ENCODE peak calls at places on chromosome 12, in four cellular contexts. C is uterus, G is heart left ventricle, M is stomach. T is an unnamed sample.
A peak's percentile ranks its signal among the peaks of the same experiment; 100 is the strongest.

GRCh38 chr12:43653917-43654316 is 101.9 kb upstream of the ADAMTS20 start:
- DNase-seq in C (no peak), G (no peak), M (no peak), T (no peak)

GRCh38 chr12:42326466-42327226 is 679 bp downstream of the PPHLN1 start:
- DNase-seq in C (no peak), G (no peak), M (no peak), T (peak; percentile 3)

GRCh38 chr12:89721291-89721987 is 12.8 kb upstream of the ATP2B1 start:
- DNase-seq in C (no peak), G (no peak), M (no peak), T (no peak)

GRCh38 chr12:92224685-92225331 is 79.2 kb upstream of the BTG1 start:
- DNase-seq in C (peak; percentile 58), G (no peak), M (no peak), T (no peak)

GRCh38 chr12:22334696-22335290 is at the start of gene ST8SIA1:
- DNase-seq in C (peak; percentile 52), G (peak; percentile 53), M (peak; percentile 33), T (peak; percentile 41)

GRCh38 chr12:4272014-4272975 is 1.3 kb upstream of the CCND2 start:
- DNase-seq in C (peak; percentile 74), G (peak; percentile 86), M (peak; percentile 63), T (peak; percentile 85)

GRCh38 chr12:40226652-40227051 is 1.9 kb downstream of the LRRK2 start:
- DNase-seq in C (peak; percentile 54), G (peak; percentile 43), M (no peak), T (peak; percentile 12)

GRCh38 chr12:69987453-69988102 is 162.6 kb downstream of the MYRFL start:
- DNase-seq in C (no peak), G (no peak), M (no peak), T (no peak)

GRCh38 chr12:62817556-62818271 is 117.2 kb downstream of the PPM1H start:
- DNase-seq in C (no peak), G (no peak), M (no peak), T (no peak)

GRCh38 chr12:2397356-2398045 is 344.7 kb downstream of the CACNA1C start:
- DNase-seq in C (no peak), G (no peak), M (no peak), T (no peak)

GRCh38 chr12:79983492-79983891 is 48.6 kb upstream of the PPP1R12A start:
- DNase-seq in C (no peak), G (no peak), M (no peak), T (no peak)

GRCh38 chr12:42968426-42968825 is 378.9 kb upstream of the PRICKLE1 start:
- DNase-seq in C (no peak), G (no peak), M (no peak), T (no peak)

GRCh38 chr12:54009171-54010052 is 627 bp downstream of the HOXC8 start:
- DNase-seq in C (no peak), G (no peak), M (no peak), T (no peak)

GRCh38 chr12:12072064-12072760 is 1.5 kb downstream of the BCL2L14 start:
- DNase-seq in C (no peak), G (no peak), M (peak; percentile 73), T (peak; percentile 49)

GRCh38 chr12:104928036-104928770 is 29.9 kb downstream of the SLC41A2 start:
- DNase-seq in C (no peak), G (no peak), M (no peak), T (no peak)

GRCh38 chr12:40158592-40159111 is 52.8 kb upstream of the SLC2A13 start:
- DNase-seq in C (no peak), G (no peak), M (no peak), T (peak; percentile 6)

GRCh38 chr12:78887008-78887407 is 22.4 kb downstream of the SYT1 start:
- DNase-seq in C (no peak), G (no peak), M (no peak), T (no peak)

GRCh38 chr12:106369624-106370346 is 12.2 kb downstream of the POLR3B start:
- DNase-seq in C (no peak), G (no peak), M (no peak), T (no peak)

DNA sequence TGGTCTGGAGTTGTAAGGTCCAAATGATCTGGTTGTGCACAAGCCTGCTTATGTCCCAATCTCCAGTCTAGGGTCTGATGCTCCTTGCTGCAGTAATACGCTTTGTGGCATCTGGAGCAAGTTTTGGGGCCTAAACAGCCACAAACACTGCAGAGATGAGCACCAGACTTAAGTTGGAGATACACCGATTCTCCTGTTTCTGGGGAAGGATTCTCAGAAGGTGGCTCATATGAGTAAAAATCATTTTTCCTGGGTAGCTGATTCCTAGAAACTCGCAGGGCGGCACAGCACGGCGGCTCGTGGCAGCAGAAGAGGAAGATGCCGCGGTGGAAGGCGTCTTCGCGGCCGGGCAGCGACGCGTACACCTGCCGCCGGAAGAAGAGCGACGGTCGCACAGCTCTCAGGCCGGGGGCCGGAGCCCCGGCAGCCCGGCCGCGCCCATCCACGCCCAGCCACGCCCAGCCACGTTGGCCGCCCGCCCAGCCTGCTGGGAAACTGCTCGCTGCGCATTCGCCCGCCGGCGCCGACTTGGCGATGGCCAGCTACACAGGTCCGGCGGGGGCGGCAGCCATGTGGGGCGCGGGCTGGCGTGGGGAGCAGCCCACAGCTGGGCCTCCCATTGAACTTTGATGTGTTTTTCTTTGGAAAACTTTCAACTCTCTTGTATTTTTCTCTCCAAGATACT is 129.0 kb downstream of the ASCL4 start:
- DNase-seq in C (peak; percentile 30), G (peak; percentile 33), M (peak; percentile 76), T (peak; percentile 81)
- TF ChIP-seq POLR2A in C (no peak), G (no peak), M (no peak), T (no peak)

DNA sequence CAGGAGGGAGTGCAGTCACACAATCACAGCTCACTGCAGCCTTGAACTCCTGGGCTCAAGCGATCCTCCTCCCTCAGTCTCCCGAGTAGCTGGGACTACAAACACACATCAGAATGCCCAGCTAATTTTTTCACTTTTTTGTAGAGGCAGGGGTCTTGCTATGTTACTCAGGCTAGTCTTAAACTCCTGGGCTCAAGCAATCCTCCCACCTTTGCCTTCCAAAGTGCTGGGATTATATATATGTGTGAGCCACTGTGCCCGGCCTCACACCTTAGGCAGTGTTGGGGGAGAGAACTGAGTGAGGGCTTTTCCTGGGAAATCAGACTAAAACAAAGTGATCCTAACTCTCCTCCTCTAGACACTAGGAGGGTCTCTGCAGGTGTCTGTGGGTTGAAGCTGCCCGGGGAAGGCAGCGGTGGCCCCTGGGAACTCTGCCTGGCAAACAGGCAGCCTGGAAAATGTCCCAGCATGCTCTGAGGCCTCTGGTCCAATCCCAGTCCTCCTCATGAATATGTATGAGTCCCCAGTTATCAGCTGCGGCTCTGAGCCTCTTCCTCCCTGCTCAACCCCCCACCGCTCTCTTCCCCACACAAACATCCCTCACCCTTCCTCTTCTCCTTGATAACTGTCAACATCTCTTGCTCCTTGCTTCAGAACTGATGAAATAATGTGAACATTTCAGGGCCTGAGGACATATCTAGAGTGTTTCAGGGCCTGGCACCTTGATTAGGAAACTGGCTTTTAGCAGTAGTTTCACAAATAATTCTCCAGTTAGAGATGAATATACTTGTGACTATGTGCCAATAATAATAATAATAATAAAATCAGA is 7.9 kb upstream of the NAA25 start:
- DNase-seq in C (no peak), G (peak; percentile 81), M (peak; percentile 69), T (peak; percentile 20)
- H3K4me1 ChIP-seq in C (no peaks in the 10 kb centered on the region), G (peaks cover 3% of the 10 kb centered on the region), M (no peaks in the 10 kb centered on the region), T (no peaks in the 10 kb centered on the region)

GRCh38 chr12:57087689-57088441 is 1.0 kb upstream of the NAB2 start:
- DNase-seq in C (peak; percentile 95), G (peak; percentile 90), M (peak; percentile 86), T (peak; percentile 96)
- TF ChIP-seq POLR2A in C (peak; percentile 47), G (no peak), M (no peak), T (peak; percentile 63)

GRCh38 chr12:108722463-108722862 is 8.9 kb downstream of the CORO1C start:
- DNase-seq in C (no peak), G (no peak), M (no peak), T (no peak)
- H3K4me1 ChIP-seq in C (peaks cover 6% of the 10 kb centered on the region), G (peaks cover 32% of the 10 kb centered on the region), M (peaks cover 27% of the 10 kb centered on the region), T (no peaks in the 10 kb centered on the region)

GRCh38 chr12:117674763-117675162 is 294.0 kb downstream of the KSR2 start:
- DNase-seq in C (no peak), G (no peak), M (no peak), T (no peak)
- TF ChIP-seq POLR2A in C (no peak), G (no peak), M (no peak), T (no peak)

DNA sequence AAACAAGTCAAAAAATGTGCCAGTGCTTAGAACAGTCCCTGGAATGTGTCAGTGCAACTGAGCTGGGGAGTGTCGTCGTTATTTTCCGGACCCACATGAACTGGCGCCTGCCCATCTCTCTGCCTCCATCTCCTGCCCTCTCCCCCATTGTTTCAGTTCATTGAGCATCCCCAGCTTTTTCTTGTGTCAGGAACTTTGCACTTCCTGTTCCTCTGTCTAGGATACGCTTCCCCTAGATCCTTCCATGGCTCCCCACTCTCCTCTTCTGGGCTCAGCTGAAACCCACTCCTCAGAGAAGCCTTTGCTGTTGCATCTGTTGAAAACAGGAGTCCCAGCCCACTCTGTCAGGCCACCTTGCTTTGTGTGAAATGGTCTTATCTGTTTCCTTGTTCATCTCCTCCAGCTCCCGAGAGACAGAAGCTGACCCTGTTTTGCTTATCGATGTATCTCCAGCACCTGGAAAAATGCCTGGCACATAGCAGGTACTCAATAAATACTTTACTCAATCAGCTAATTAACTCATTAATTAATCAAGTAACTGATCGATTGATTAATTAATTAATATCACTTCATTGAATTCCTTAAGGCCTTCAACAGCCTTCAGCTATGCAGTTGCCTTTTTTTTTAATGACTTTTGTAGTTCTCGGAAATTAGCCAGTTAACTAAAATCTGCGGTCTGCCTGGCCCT is 2.7 kb upstream of the SCARB1 start:
- DNase-seq in C (no peak), G (no peak), M (no peak), T (no peak)
- H3K4me1 ChIP-seq in C (peaks cover 8% of the 10 kb centered on the region), G (peaks cover 8% of the 10 kb centered on the region), M (peaks cover 12% of the 10 kb centered on the region), T (peaks cover 4% of the 10 kb centered on the region)

GRCh38 chr12:52243774-52244614 is 11.0 kb downstream of the KRT7 start:
- DNase-seq in C (peak; percentile 67), G (peak; percentile 57), M (peak; percentile 85), T (peak; percentile 95)
- TF ChIP-seq POLR2A in C (no peak), G (no peak), M (no peak), T (peak; percentile 40)

T was measured in thyroid gland.